ENCODE peak calls at places on chromosomes 4 and X, in five cellular contexts. C, R, S, O and E are unnamed samples.

GRCh38 chr4:38177035-38177791 is 217.0 kb downstream of the PTTG2 start:
- DNase-seq in C (peak; percentile 66), R (no peak), S (no peak), O (no peak), E (peak; percentile 53)

GRCh38 chrX:71198066-71198465 is 25.0 kb upstream of the GJB1 start:
- DNase-seq in C (peak; percentile 5), R (no peak), S (no peak), O (no peak), E (no peak)

GRCh38 chrX:12447448-12448154 is 309.3 kb downstream of the FRMPD4 start:
- DNase-seq in C (no peak), R (no peak), S (no peak), O (peak; percentile 85), E (peak; percentile 27)

GRCh38 chr4:95362906-95363578 is 185.7 kb downstream of the UNC5C start:
- DNase-seq in C (peak; percentile 12), R (no peak), S (peak; percentile 33), O (no peak), E (peak; percentile 5)

GRCh38 chr4:152309418-152309817 is 226.5 kb downstream of the FBXW7 start:
- DNase-seq in C (no peak), R (peak; percentile 73), S (no peak), O (no peak), E (no peak)

GRCh38 chr4:101127176-101127790 is 220.0 kb downstream of the PPP3CA start:
- DNase-seq in C (no peak), R (no peak), S (no peak), O (no peak), E (no peak)

GRCh38 chr4:25103423-25103822 is 56.8 kb downstream of the SEPSECS start:
- DNase-seq in C (no peak), R (no peak), S (no peak), O (no peak), E (no peak)

GRCh38 chrX:19833034-19833677 is 54.2 kb downstream of the SH3KBP1 start:
- DNase-seq in C (no peak), R (no peak), S (no peak), O (no peak), E (no peak)

GRCh38 chr4:137543650-137544049 is 11.4 kb upstream of the PCDH18 start:
- DNase-seq in C (no peak), R (no peak), S (no peak), O (no peak), E (no peak)

GRCh38 chr4:113760094-113760851 is 1.3 kb downstream of the CAMK2D start:
- DNase-seq in C (peak; percentile 45), R (no peak), S (peak; percentile 50), O (no peak), E (peak; percentile 65)

GRCh38 chr4:144709159-144709558 is 63.2 kb downstream of the HHIP start:
- DNase-seq in C (no peak), R (no peak), S (no peak), O (no peak), E (peak; percentile 48)

GRCh38 chr4:84100071-84100470 is 399.0 kb downstream of the NKX6-1 start:
- DNase-seq in C (no peak), R (no peak), S (no peak), O (no peak), E (no peak)

GRCh38 chr4:78542373-78542772 is 9.2 kb upstream of the ANXA3 start:
- DNase-seq in C (no peak), R (no peak), S (no peak), O (no peak), E (peak; percentile 85)

GRCh38 chr4:105194328-105195231 is 47.9 kb downstream of the TET2 start:
- DNase-seq in C (no peak), R (no peak), S (no peak), O (no peak), E (peak; percentile 54)

GRCh38 chr4:99383381-99383780 is 30.8 kb upstream of the ADH1C start:
- DNase-seq in C (no peak), R (no peak), S (no peak), O (no peak), E (peak; percentile 47)

GRCh38 chr4:84995386-84995785 is 28.9 kb upstream of the WDFY3 start:
- DNase-seq in C (no peak), R (no peak), S (no peak), O (no peak), E (peak; percentile 5)

GRCh38 chr4:118867311-118868067 is 21.2 kb upstream of the SYNPO2 start:
- DNase-seq in C (no peak), R (no peak), S (no peak), O (no peak), E (peak; percentile 69)

GRCh38 chr4:74056858-74057562 is 18.5 kb upstream of the CXCL3 start:
- DNase-seq in C (no peak), R (no peak), S (no peak), O (peak; percentile 80), E (peak; percentile 91)

GRCh38 chrX:126551725-126552312 is 795 bp downstream of the DCAF12L1 start:
- DNase-seq in C (no peak), R (no peak), S (no peak), O (no peak), E (no peak)

GRCh38 chr4:153207561-153207960 is 3.3 kb downstream of the TRIM2 start:
- DNase-seq in C (no peak), R (no peak), S (no peak), O (no peak), E (peak; percentile 33)

GRCh38 chr4:578451-579443 is 2.7 kb upstream of the TMEM271 start:
- DNase-seq in C (no peak), R (no peak), S (no peak), O (no peak), E (no peak)

GRCh38 chrX:103343105-103343504 is 13.1 kb downstream of the TCEAL7 start:
- DNase-seq in C (peak; percentile 42), R (no peak), S (peak; percentile 8), O (no peak), E (peak; percentile 59)

GRCh38 chrX:132331000-132331399 is 111.8 kb upstream of the RAP2C start:
- DNase-seq in C (no peak), R (no peak), S (no peak), O (no peak), E (no peak)

GRCh38 chrX:33188286-33188685 is 23.1 kb downstream of the DMD start:
- DNase-seq in C (no peak), R (no peak), S (no peak), O (no peak), E (no peak)

GRCh38 chrX:132676561-132677186 is 187.8 kb upstream of the MBNL3 start:
- DNase-seq in C (no peak), R (no peak), S (peak; percentile 24), O (no peak), E (no peak)

GRCh38 chr4:65538571-65538970 is 131.7 kb downstream of the EPHA5 start:
- DNase-seq in C (no peak), R (no peak), S (no peak), O (no peak), E (peak; percentile 0)

GRCh38 chrX:19882066-19882775 is 5.2 kb downstream of the SH3KBP1 start:
- DNase-seq in C (no peak), R (no peak), S (no peak), O (no peak), E (no peak)

GRCh38 chr4:119678761-119679160 is 50.2 kb upstream of the PDE5A start:
- DNase-seq in C (no peak), R (no peak), S (no peak), O (no peak), E (peak; percentile 32)

GRCh38 chrX:22389544-22390243 is 117.0 kb downstream of the CBLL2 start:
- DNase-seq in C (no peak), R (peak; percentile 42), S (no peak), O (no peak), E (peak; percentile 73)

GRCh38 chr4:24794111-24794860 is 1.1 kb upstream of the SOD3 start:
- DNase-seq in C (no peak), R (no peak), S (no peak), O (peak; percentile 75), E (peak; percentile 78)

GRCh38 chr4:77817304-77818076 is 1.7 kb downstream of the CNOT6L start:
- DNase-seq in C (no peak), R (no peak), S (no peak), O (no peak), E (peak; percentile 53)

GRCh38 chr4:147096667-147097604 is 151.3 kb upstream of the TTC29 start:
- DNase-seq in C (no peak), R (no peak), S (peak; percentile 17), O (peak; percentile 51), E (peak; percentile 70)

GRCh38 chrX:53930513-53931380 is 113.5 kb downstream of the PHF8 start:
- DNase-seq in C (peak; percentile 3), R (no peak), S (no peak), O (no peak), E (peak; percentile 16)

GRCh38 chr4:182863501-182863900 is 53.7 kb downstream of the DCTD start:
- DNase-seq in C (no peak), R (peak; percentile 10), S (no peak), O (no peak), E (no peak)